ENCODE peak calls at places on chromosomes 16 and 17, in six cellular contexts. N is progenitor cell of endocrine pancreas; P is NCI-H345; Q is AG20443; C is activated naive CD4-positive, alpha-beta T cell; V is mesenchymal stem cell. W is an unnamed sample.

GRCh38 chr16:75402821-75403475 is 30.4 kb downstream of the CFDP1 start:
- DNase-seq in N (no peak), P (peak), Q (peak), C (no peak), V (peak), W (no peak)

GRCh38 chr16:15849209-15849981 is 7.4 kb downstream of the MYH11 start:
- DNase-seq in N (no peak), P (no peak), Q (no peak), C (no peak), V (no peak), W (no peak)

GRCh38 chr16:67551972-67552371 is 10.4 kb upstream of the CTCF start:
- DNase-seq in N (no peak), P (peak), Q (no peak), C (no peak), V (no peak), W (no peak)

GRCh38 chr16:14528306-14528948 is 101.6 kb downstream of the PARN start:
- DNase-seq in N (no peak), P (no peak), Q (no peak), C (no peak), V (no peak), W (no peak)

GRCh38 chr16:15650698-15651161 is 685 bp downstream of the NDE1 start:
- DNase-seq in N (no peak), P (peak), Q (peak), C (no peak), V (peak), W (peak)

GRCh38 chr17:65771704-65772103 is 210.3 kb upstream of the AXIN2 start:
- DNase-seq in N (no peak), P (no peak), Q (no peak), C (no peak), V (no peak), W (no peak)

GRCh38 chr17:42908872-42909700 is 8.5 kb downstream of the G6PC1 start:
- DNase-seq in N (no peak), P (no peak), Q (no peak), C (no peak), V (peak), W (no peak)

GRCh38 chr17:39608601-39609000 is 881 bp upstream of the NEUROD2 start:
- DNase-seq in N (no peak), P (no peak), Q (no peak), C (no peak), V (no peak), W (no peak)

GRCh38 chr16:29784157-29784556 is 6.1 kb downstream of the ZG16 start:
- DNase-seq in N (no peak), P (no peak), Q (no peak), C (no peak), V (no peak), W (no peak)

GRCh38 chr17:82412535-82413520 is 5.3 kb upstream of the HEXD start:
- DNase-seq in N (no peak), P (peak), Q (no peak), C (no peak), V (no peak), W (no peak)

GRCh38 chr16:4003576-4003975 is 112.7 kb downstream of the ADCY9 start:
- DNase-seq in N (no peak), P (no peak), Q (no peak), C (no peak), V (no peak), W (no peak)

GRCh38 chr17:62628845-62629555 is 1.5 kb downstream of the MRC2 start:
- DNase-seq in N (no peak), P (no peak), Q (peak), C (no peak), V (peak), W (peak)